ENCODE peak calls at places on chromosomes 6 and 20, in six cellular contexts. V, S, Z, B, G and J are unnamed samples.
A peak's percentile ranks its signal among the peaks of the same experiment; 100 is the strongest.

GRCh38 chr6:6915813-6916547 is 191.8 kb upstream of the RREB1 start:
- DNase-seq in S (no peak), B (no peak), Z (no peak), G (no peak), V (peak; percentile 47), J (peak; percentile 66)

GRCh38 chr6:168371635-168371988 is 52.0 kb upstream of the DACT2 start:
- DNase-seq in S (no peak), G (no peak), B (no peak), Z (no peak), V (peak; percentile 15), J (no peak)

GRCh38 chr6:111620168-111620567 is 14.5 kb upstream of the TRAF3IP2 start:
- DNase-seq in B (no peak), G (no peak), V (peak; percentile 53), Z (no peak), S (no peak), J (no peak)

GRCh38 chr6:7805828-7806227 is 79.9 kb downstream of the BMP6 start:
- DNase-seq in G (no peak), S (no peak), Z (no peak), B (no peak), V (no peak), J (no peak)

GRCh38 chr6:52415333-52415732 is 4.8 kb upstream of the EFHC1 start:
- DNase-seq in Z (no peak), V (no peak), S (no peak), B (no peak), G (no peak), J (no peak)

GRCh38 chr6:89942601-89943000 is 48.3 kb downstream of the GJA10 start:
- DNase-seq in V (no peak), B (no peak), G (no peak), Z (no peak), S (no peak), J (no peak)

GRCh38 chr6:25138697-25139051 is 140.5 kb upstream of the CARMIL1 start:
- DNase-seq in S (no peak), Z (no peak), G (no peak), B (no peak), V (no peak), J (peak; percentile 78)

GRCh38 chr20:47862841-47863240 is 77.6 kb upstream of the SULF2 start:
- DNase-seq in S (no peak), V (no peak), B (no peak), Z (no peak), G (no peak), J (no peak)

GRCh38 chr6:158856261-158856660 is 37.1 kb upstream of the EZR start:
- DNase-seq in B (no peak), V (peak; percentile 39), Z (no peak), S (no peak), G (no peak), J (no peak)

GRCh38 chr20:53381568-53382262 is 211.9 kb downstream of the ZNF217 start:
- DNase-seq in B (no peak), S (no peak), Z (no peak), G (no peak), V (no peak), J (no peak)

GRCh38 chr6:166679566-166679965 is 52.5 kb upstream of the RPS6KA2 start:
- DNase-seq in B (no peak), G (no peak), Z (no peak), S (no peak), V (no peak), J (no peak)

GRCh38 chr6:86723729-86724128 is 213.6 kb upstream of the HTR1E start:
- DNase-seq in V (no peak), S (no peak), B (no peak), Z (no peak), G (no peak), J (no peak)

GRCh38 chr6:93418113-93418447 is 1.3 kb downstream of the EPHA7 start:
- DNase-seq in V (no peak), S (no peak), G (no peak), Z (no peak), B (no peak), J (no peak)

GRCh38 chr6:134909701-134910595 is 40.0 kb downstream of the ALDH8A1 start:
- DNase-seq in B (no peak), G (no peak), S (no peak), Z (no peak), V (no peak), J (no peak)

GRCh38 chr20:6614836-6615235 is 152.7 kb upstream of the BMP2 start:
- DNase-seq in V (no peak), B (no peak), Z (no peak), S (no peak), G (no peak), J (no peak)

GRCh38 chr20:19449051-19449450 is 236.6 kb downstream of the SLC24A3 start:
- DNase-seq in Z (no peak), S (no peak), V (peak; percentile 26), G (no peak), B (no peak), J (peak; percentile 19)

GRCh38 chr6:149680490-149680889 is 32.0 kb upstream of the KATNA1 start:
- DNase-seq in V (no peak), G (no peak), B (no peak), Z (no peak), S (no peak), J (no peak)